ENCODE peak calls at places on chromosomes 11 and 22, in eight cellular contexts. W is SK-N-SH, M is GM12878, Q is HepG2, E is K562, U is transverse colon, P is stomach, Z is breast epithelium. B is an unnamed sample. For H3K9me3, the result is how much of the 10 kb centered on the place peaks cover.

GRCh38 chr11:75317446-75318122 is 33.9 kb downstream of the ARRB1 start:
- DNase-seq in W (no peak), M (no peak), Q (no peak), E (no peak), U (no peak), P (no peak), Z (no peak), B (no peak)

GRCh38 chr22:32329202-32329645 is 28.4 kb upstream of the RFPL3 start:
- DNase-seq in W (no peak), M (no peak), Q (no peak), E (no peak), U (no peak), P (peak), Z (peak), B (peak)

GRCh38 chr22:25114369-25115362 is 85.0 kb upstream of the CRYBB3 start:
- DNase-seq in W (no peak), M (no peak), Q (peak), E (no peak), U (no peak), P (no peak), Z (no peak), B (no peak)

GRCh38 chr22:19497245-19497644 is 17.5 kb downstream of the CDC45 start:
- DNase-seq in W (no peak), M (no peak), Q (no peak), E (peak), U (no peak), P (no peak), Z (no peak), B (no peak)

GRCh38 chr11:95296165-95296564 is 65.2 kb upstream of the SESN3 start:
- DNase-seq in W (peak), M (no peak), Q (no peak), E (no peak), U (peak), P (peak), Z (no peak), B (no peak)

GRCh38 chr11:64489831-64490441 is 101.1 kb upstream of the SLC22A12 start:
- DNase-seq in W (peak), M (no peak), Q (peak), E (peak), U (peak), P (peak), Z (no peak), B (no peak)

GRCh38 chr11:71145368-71145767 is 107.0 kb downstream of the SHANK2 start:
- DNase-seq in W (no peak), M (no peak), Q (no peak), E (no peak), U (no peak), P (no peak), Z (no peak), B (peak)

GRCh38 chr22:50603511-50604255 is 3.1 kb downstream of the MAPK8IP2 start:
- DNase-seq in W (no peak), M (no peak), Q (no peak), E (no peak), U (no peak), P (no peak), Z (no peak), B (no peak)

GRCh38 chr22:46508391-46508999 is 28.9 kb downstream of the CELSR1 start:
- DNase-seq in W (no peak), M (no peak), Q (no peak), E (no peak), U (no peak), P (no peak), Z (no peak), B (no peak)

GRCh38 chr11:19344661-19345518 is 104.1 kb upstream of the E2F8 start:
- DNase-seq in W (peak), M (no peak), Q (no peak), E (no peak), U (peak), P (peak), Z (peak), B (no peak)

GRCh38 chr11:105720096-105720495 is 110.2 kb downstream of the GRIA4 start:
- DNase-seq in W (no peak), M (no peak), Q (no peak), E (no peak), U (no peak), P (no peak), Z (no peak), B (no peak)

DNA sequence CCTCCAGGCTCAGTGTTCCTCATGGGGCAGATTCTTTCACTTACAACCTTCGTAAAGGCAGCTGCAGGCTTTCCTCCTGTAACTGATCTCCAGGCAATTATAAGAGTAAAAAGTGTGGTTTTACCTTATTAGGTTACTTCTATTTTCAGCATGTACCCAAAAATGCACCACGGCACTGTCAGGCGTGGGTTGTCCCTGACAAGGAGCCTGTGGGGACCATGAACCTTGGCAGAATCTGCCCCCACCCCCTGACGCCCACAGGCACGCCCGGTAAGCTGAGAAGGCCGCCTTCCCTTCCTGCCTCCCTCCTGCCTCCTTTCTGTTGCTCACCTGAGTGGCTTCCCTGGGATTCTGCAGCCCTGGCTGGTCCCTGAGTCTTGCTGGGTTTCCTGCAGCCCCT is 1383.3 kb downstream of the TBC1D22A start:
- DNase-seq in W (no peak), M (peak), Q (no peak), E (no peak), U (no peak), P (no peak), Z (no peak), B (no peak)
- H3K9me3 ChIP-seq in W (under half), M (under half), Q (under half), E (under half), U (under half), P (under half), Z (under half), B (under half)

GRCh38 chr11:27698872-27699241 is 1.4 kb downstream of the BDNF start:
- DNase-seq in W (peak), M (peak), Q (peak), E (peak), U (peak), P (peak), Z (no peak), B (peak)
- TF ChIP-seq POLR2AphosphoS5 in W (no peak), M (no peak), Q (no peak), E (no peak), U (no peak), P (no peak), Z (no peak), B (no peak)

DNA sequence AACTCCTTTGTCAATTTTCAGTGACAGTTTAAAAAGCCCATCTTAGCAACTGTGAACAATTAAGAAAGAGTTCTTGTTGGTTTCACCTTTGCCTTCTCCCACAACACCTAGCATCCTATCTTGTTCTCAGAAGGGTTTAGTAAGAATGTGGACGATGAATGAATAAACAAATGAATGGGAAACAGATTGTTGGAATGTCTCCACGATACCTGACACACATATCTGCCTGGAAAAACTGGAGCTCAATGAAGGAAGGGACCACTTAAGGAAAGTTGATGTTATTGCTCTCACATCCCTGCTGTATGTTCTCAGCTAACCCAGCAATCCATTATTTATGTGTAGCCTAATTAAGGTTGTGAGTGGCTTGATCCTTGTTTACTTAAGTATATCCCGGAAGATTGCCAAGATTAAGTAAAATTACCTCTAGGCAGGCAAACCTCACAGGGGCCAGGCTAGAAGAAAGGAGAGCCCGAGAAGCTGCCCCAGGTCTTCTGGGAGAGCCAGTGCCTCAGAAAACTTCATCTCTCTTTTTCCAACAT is 286.4 kb downstream of the NXPE2 start:
- DNase-seq in W (no peak), M (no peak), Q (no peak), E (no peak), U (no peak), P (no peak), Z (no peak), B (no peak)
- H3K9me3 ChIP-seq in W (under half), M (under half), Q (under half), E (under half), U (under half), P (under half), Z (under half), B (under half)

GRCh38 chr11:125887373-125888324 is at the start of gene HYLS1:
- DNase-seq in W (peak), M (peak), Q (peak), E (peak), U (peak), P (peak), Z (peak), B (peak)

GRCh38 chr11:125892994-125893393 is 5.5 kb downstream of the HYLS1 start:
- DNase-seq in W (no peak), M (no peak), Q (no peak), E (no peak), U (no peak), P (no peak), Z (no peak), B (no peak)

GRCh38 chr11:125886997-125887372 is 483 bp upstream of the HYLS1 start:
- DNase-seq in W (no peak), M (no peak), Q (no peak), E (no peak), U (peak), P (no peak), Z (no peak), B (peak)

GRCh38 chr11:125890447-125891100 is 3.1 kb downstream of the HYLS1 start:
- DNase-seq in W (no peak), M (no peak), Q (no peak), E (no peak), U (no peak), P (no peak), Z (no peak), B (no peak)

DNA sequence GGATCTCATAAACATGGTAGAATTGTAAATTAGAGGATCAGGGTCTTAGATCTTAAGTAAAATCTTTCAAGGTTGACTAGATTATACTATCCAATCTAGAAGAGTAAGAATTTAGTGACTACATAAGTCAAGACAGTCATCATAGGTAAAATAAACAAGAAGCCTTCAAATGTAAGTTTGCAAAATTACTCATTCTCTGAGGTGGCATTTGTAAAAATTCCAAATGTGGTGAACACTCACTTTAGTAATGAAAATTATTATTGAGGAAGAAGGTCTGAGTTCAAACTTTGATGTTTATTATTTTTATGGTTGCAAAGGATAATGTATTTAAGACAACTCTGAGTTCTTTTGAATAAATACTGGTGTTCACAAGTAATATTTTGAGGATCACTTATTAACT is 4.6 kb downstream of the HYLS1 start:
- DNase-seq in W (no peak), M (no peak), Q (no peak), E (no peak), U (no peak), P (no peak), Z (no peak), B (no peak)
- TF ChIP-seq POLR2AphosphoS5 in W (no peak), M (no peak), Q (no peak), E (no peak), U (no peak), P (no peak), Z (no peak), B (no peak)

DNA sequence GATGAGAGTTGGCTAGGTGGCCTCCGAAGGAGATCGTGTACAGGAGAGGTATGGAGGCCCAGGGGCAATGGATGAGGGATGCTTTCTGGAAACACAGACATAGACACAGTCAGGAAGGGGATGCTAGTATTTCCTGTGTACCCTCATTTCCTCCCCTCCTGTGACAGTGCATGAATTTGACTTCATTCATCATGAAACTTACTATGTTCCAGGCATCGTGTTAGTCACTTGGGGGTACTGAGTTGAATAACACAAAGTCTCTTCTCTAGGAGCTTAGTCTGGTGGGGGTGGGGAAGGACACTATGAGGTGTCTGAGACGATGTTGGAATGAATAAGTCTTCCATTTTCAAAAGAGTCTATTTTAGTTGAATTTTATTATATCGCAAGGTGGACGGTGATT is 32.6 kb downstream of the LDLRAD3 start:
- DNase-seq in W (no peak), M (no peak), Q (no peak), E (no peak), U (no peak), P (no peak), Z (no peak), B (no peak)
- H3K9me3 ChIP-seq in W (under half), M (under half), Q (under half), E (under half), U (under half), P (under half), Z (under half), B (under half)

DNA sequence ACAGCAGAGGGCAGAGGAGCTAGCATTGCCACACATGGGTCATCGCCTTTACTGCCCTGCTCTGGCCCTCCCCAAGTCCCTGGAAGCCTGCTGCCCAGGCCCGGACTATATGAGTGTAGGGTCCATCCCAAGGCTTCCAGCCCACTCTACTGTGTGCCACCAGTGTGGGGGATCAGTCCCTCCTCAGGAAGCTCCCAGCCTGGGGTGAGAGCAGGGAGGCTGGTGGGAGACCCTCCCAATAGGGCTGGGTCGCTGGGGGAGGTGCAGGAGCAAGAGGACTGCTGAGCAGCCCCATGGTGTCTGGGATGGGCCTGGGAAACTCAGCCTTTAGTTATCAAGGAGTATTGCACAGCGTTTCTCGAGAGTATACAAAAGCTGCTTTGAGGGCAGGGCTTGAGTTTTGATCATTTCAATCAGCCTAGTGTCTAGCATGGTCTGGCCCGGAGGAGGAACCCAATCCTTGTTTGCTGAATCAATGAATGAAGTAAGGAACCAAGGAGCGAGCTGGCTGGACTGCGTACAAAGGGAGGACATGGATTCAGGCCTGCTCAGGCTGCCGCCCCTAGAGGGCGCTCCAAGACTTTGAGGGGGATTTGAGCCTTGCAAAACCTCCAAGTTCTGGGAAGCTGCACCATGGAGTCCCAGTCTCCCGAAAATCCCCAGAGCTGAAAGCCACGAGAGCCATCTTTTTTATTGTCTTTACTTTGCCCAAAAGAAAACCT is 89.0 kb upstream of the PARVA start:
- DNase-seq in W (peak), M (no peak), Q (peak), E (peak), U (peak), P (peak), Z (peak), B (peak)
- TF ChIP-seq POLR2AphosphoS5 in W (no peak), M (no peak), Q (no peak), E (no peak), U (peak), P (no peak), Z (no peak), B (no peak)

DNA sequence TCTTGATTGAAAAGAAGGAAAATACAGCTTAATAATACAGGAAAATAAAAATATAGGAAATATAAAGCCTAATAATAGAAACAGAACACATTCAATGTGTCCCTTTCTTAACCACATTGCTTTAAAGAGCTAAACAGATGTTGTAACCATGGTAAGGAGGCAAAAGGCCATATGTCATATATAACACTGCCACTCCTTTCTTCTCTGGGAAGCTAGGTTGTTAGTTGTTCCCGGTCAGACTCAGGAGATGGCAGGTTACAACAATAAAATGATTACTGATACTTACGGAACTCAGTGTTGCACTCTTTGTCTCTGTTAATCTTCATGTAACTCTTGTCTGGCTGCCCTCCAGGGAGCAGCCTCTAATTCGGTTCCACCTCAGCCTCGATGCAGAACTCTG is 134.7 kb upstream of the PGR start:
- DNase-seq in W (no peak), M (no peak), Q (no peak), E (no peak), U (no peak), P (no peak), Z (no peak), B (no peak)
- H3K9me3 ChIP-seq in W (under half), M (under half), Q (under half), E (under half), U (under half), P (under half), Z (under half), B (under half)

GRCh38 chr11:86459682-86460460 is 85.2 kb downstream of the CCDC81 start:
- DNase-seq in W (peak), M (no peak), Q (peak), E (no peak), U (no peak), P (peak), Z (no peak), B (no peak)
- TF ChIP-seq POLR2AphosphoS5 in W (peak), M (no peak), Q (no peak), E (no peak), U (no peak), P (no peak), Z (peak), B (no peak)

DNA sequence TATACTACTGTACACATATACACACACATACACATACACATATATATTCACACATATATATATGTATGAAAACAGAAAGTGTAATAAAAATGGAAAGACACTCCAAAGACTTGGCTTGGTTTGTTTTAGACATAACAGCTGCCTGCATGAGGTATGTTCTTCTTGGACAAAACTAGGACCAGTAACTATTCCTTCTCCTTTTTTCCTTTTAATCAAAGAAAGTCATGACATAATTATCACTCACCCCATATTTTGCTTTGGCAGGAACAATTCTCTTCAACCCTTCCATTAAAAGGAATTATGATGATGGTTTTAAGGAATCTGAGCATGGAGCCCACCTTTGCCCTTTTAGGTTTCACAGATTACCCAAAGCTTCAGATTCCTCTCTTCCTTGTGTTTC is at the start of gene OR5D14:
- DNase-seq in W (no peak), M (no peak), Q (no peak), E (no peak), U (no peak), P (no peak), Z (no peak), B (no peak)
- H3K9me3 ChIP-seq in W (under half), M (under half), Q (half or more), E (under half), U (under half), P (under half), Z (under half), B (under half)

GRCh38 chr11:924406-925157 is 1.1 kb upstream of the AP2A2 start:
- DNase-seq in W (peak), M (no peak), Q (no peak), E (no peak), U (no peak), P (no peak), Z (no peak), B (no peak)

GRCh38 chr11:927871-928270 is 2.2 kb downstream of the AP2A2 start:
- DNase-seq in W (no peak), M (no peak), Q (no peak), E (no peak), U (peak), P (no peak), Z (no peak), B (no peak)

GRCh38 chr11:925496-926301 is at the start of gene AP2A2:
- DNase-seq in W (peak), M (no peak), Q (peak), E (peak), U (peak), P (peak), Z (peak), B (peak)

GRCh38 chr11:925158-925495 is 543 bp upstream of the AP2A2 start:
- DNase-seq in W (no peak), M (no peak), Q (no peak), E (peak), U (peak), P (no peak), Z (no peak), B (peak)

DNA sequence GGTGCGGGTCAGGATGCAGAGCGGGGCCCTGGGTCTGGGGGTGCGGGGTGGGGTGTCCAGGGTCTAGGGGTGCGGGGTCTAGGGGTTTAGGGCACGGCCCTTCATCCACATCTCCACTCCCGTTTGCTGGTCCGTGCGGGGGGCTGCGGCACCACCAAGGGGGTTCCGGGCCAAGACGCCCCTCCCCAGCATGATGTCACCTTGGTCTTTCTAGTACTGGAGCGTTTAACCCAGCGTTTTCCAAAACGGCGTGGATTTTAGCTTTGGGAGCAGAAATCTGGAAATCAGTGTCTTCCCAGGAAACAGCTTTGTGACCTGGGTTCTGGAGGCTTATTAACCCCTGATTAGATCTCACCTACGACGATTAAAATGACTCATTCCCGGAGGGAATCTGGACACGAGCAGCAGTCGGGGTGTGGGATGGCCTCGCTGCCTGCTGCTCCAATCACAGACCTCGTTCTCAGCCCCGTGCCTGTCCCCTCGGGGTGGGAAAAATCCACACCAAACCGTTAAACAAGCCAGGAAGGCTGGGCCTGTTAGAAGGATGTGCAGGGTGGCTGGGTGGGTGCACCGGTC is 759 bp downstream of the AP2A2 start:
- DNase-seq in W (peak), M (no peak), Q (no peak), E (peak), U (peak), P (no peak), Z (no peak), B (no peak)
- TF ChIP-seq POLR2AphosphoS5 in W (no peak), M (no peak), Q (no peak), E (no peak), U (no peak), P (no peak), Z (no peak), B (no peak)

B was measured in suprapubic skin.